ENCODE peak calls at places on chromosomes 16 and 17, in seven cellular contexts. One of them, this sample, is unnamed.

GRCh38 chr16:11744075-11744470 is 1.4 kb upstream of the TXNDC11 start:
- DNase-seq in heart left ventricle: no peak
- DNase-seq in transverse colon: no peak
- DNase-seq in gastrocnemius medialis: no peak
- DNase-seq in spleen: no peak
- DNase-seq in breast epithelium: no peak
- DNase-seq in adrenal gland: no peak
- DNase-seq in this sample: no peak

GRCh38 chr16:647173-647902 is 1.8 kb upstream of the WDR90 start:
- DNase-seq in breast epithelium: no peak
- DNase-seq in spleen: no peak
- DNase-seq in adrenal gland: no peak
- DNase-seq in transverse colon: peak; percentile 71
- DNase-seq in gastrocnemius medialis: no peak
- DNase-seq in heart left ventricle: no peak
- DNase-seq in this sample: no peak

GRCh38 chr17:20109121-20109520 is 100.0 kb downstream of the SPECC1 start:
- DNase-seq in heart left ventricle: no peak
- DNase-seq in gastrocnemius medialis: no peak
- DNase-seq in breast epithelium: no peak
- DNase-seq in spleen: no peak
- DNase-seq in adrenal gland: no peak
- DNase-seq in transverse colon: no peak
- DNase-seq in this sample: no peak

GRCh38 chr16:70254965-70255286 is 3.2 kb upstream of the EXOSC6 start:
- DNase-seq in breast epithelium: no peak
- DNase-seq in adrenal gland: no peak
- DNase-seq in spleen: no peak
- DNase-seq in transverse colon: no peak
- DNase-seq in heart left ventricle: no peak
- DNase-seq in gastrocnemius medialis: no peak
- DNase-seq in this sample: no peak

GRCh38 chr17:27980035-27980434 is 62.4 kb upstream of the NLK start:
- DNase-seq in transverse colon: no peak
- DNase-seq in spleen: no peak
- DNase-seq in breast epithelium: no peak
- DNase-seq in gastrocnemius medialis: no peak
- DNase-seq in heart left ventricle: peak; percentile 60
- DNase-seq in adrenal gland: peak; percentile 33
- DNase-seq in this sample: no peak

GRCh38 chr17:55996826-55997225 is 156.4 kb upstream of the ANKFN1 start:
- DNase-seq in spleen: no peak
- DNase-seq in breast epithelium: no peak
- DNase-seq in adrenal gland: no peak
- DNase-seq in gastrocnemius medialis: no peak
- DNase-seq in heart left ventricle: no peak
- DNase-seq in transverse colon: no peak
- DNase-seq in this sample: no peak

GRCh38 chr17:80219013-80219776 is 938 bp downstream of the SGSH start:
- DNase-seq in breast epithelium: peak; percentile 65
- DNase-seq in transverse colon: peak; percentile 87
- DNase-seq in heart left ventricle: peak; percentile 66
- DNase-seq in gastrocnemius medialis: peak; percentile 61
- DNase-seq in adrenal gland: peak; percentile 88
- DNase-seq in spleen: peak; percentile 94
- DNase-seq in this sample: peak; percentile 78

GRCh38 chr16:12545792-12546342 is 257.8 kb downstream of the CPPED1 start:
- DNase-seq in transverse colon: no peak
- DNase-seq in adrenal gland: no peak
- DNase-seq in breast epithelium: no peak
- DNase-seq in heart left ventricle: no peak
- DNase-seq in gastrocnemius medialis: no peak
- DNase-seq in spleen: no peak
- DNase-seq in this sample: no peak

GRCh38 chr17:59513934-59514841 is 51.2 kb upstream of the DHX40 start:
- DNase-seq in gastrocnemius medialis: peak; percentile 37
- DNase-seq in heart left ventricle: peak; percentile 80
- DNase-seq in spleen: peak; percentile 84
- DNase-seq in transverse colon: peak; percentile 78
- DNase-seq in breast epithelium: peak; percentile 55
- DNase-seq in adrenal gland: peak; percentile 93
- DNase-seq in this sample: peak; percentile 84

GRCh38 chr16:351804-352520 is 561 bp downstream of the AXIN1 start:
- DNase-seq in transverse colon: peak; percentile 46
- DNase-seq in adrenal gland: no peak
- DNase-seq in gastrocnemius medialis: no peak
- DNase-seq in spleen: peak; percentile 93
- DNase-seq in heart left ventricle: no peak
- DNase-seq in breast epithelium: no peak
- DNase-seq in this sample: peak; percentile 46

GRCh38 chr17:79720705-79721295 is 9.9 kb upstream of the ENPP7 start:
- DNase-seq in gastrocnemius medialis: no peak
- DNase-seq in spleen: no peak
- DNase-seq in transverse colon: no peak
- DNase-seq in breast epithelium: no peak
- DNase-seq in heart left ventricle: no peak
- DNase-seq in adrenal gland: no peak
- DNase-seq in this sample: no peak

GRCh38 chr17:82105417-82105881 is 7.4 kb upstream of the FASN start:
- DNase-seq in heart left ventricle: no peak
- DNase-seq in breast epithelium: no peak
- DNase-seq in adrenal gland: no peak
- DNase-seq in gastrocnemius medialis: no peak
- DNase-seq in spleen: peak; percentile 76
- DNase-seq in transverse colon: no peak
- DNase-seq in this sample: no peak

GRCh38 chr17:82104797-82105416 is 6.9 kb upstream of the FASN start:
- DNase-seq in spleen: no peak
- DNase-seq in adrenal gland: no peak
- DNase-seq in breast epithelium: no peak
- DNase-seq in heart left ventricle: no peak
- DNase-seq in transverse colon: no peak
- DNase-seq in gastrocnemius medialis: no peak
- DNase-seq in this sample: no peak

GRCh38 chr17:82106697-82107305 is 8.8 kb upstream of the FASN start:
- DNase-seq in heart left ventricle: no peak
- DNase-seq in adrenal gland: no peak
- DNase-seq in breast epithelium: no peak
- DNase-seq in spleen: peak; percentile 77
- DNase-seq in gastrocnemius medialis: peak; percentile 53
- DNase-seq in transverse colon: no peak
- DNase-seq in this sample: peak; percentile 40

GRCh38 chr17:82107341-82107860 is 9.4 kb upstream of the FASN start:
- DNase-seq in breast epithelium: no peak
- DNase-seq in heart left ventricle: no peak
- DNase-seq in adrenal gland: no peak
- DNase-seq in gastrocnemius medialis: no peak
- DNase-seq in spleen: peak; percentile 74
- DNase-seq in transverse colon: no peak
- DNase-seq in this sample: no peak

DNA sequence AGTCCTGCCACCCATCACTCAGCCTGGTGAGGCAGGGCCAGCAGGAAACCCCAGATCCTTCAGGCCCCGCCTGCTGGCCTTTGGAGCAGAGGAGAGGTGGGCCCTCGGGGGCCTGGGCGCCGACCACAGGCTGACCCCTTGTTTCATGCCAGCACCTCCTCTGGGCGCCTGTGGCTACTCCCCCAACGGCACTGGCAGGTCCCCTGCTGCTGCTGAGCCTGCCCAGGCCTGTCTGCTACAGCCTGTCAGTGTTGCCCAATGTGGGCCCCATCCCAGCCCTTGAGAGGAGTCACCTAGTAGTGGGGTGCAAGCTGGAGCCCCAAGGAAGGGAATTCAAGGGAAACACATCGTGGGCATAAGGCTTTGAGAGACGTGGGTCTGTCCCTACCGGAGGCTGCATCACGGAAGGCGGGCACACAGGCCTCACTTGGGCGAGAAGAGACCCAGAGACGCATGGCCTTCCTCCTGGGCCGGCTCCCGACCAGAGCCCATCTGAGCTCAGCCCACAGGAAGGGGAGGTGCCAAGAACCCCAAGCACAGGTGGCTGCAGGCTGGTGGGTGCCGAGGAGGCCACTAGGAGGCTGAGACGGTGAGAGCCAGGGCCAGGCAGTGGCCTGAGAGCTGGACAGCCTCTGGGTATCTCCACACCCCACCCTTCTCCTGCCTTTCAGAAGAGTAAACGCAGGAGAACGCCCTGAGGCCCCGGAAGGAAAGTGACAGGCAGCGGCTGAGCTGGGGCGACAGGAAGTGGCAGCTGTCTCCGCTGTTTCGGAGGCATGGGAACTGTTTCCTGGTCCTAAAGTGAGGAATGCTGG is 8.1 kb upstream of the FASN start:
- DNase-seq in heart left ventricle: no peak
- DNase-seq in breast epithelium: peak; percentile 88
- DNase-seq in transverse colon: peak; percentile 78
- DNase-seq in spleen: peak; percentile 91
- DNase-seq in adrenal gland: peak; percentile 54
- DNase-seq in gastrocnemius medialis: no peak
- DNase-seq in this sample: peak; percentile 71
- TF ChIP-seq POLR2A in heart left ventricle: no peak
- TF ChIP-seq POLR2A in breast epithelium: no peak
- TF ChIP-seq POLR2A in transverse colon: peak; percentile 64
- TF ChIP-seq POLR2A in spleen: no peak
- TF ChIP-seq POLR2A in adrenal gland: no peak
- TF ChIP-seq POLR2A in gastrocnemius medialis: no peak
- TF ChIP-seq POLR2A in this sample: peak; percentile 37

GRCh38 chr17:62601438-62601837 is 26.0 kb upstream of the MRC2 start:
- DNase-seq in spleen: no peak
- DNase-seq in adrenal gland: no peak
- DNase-seq in heart left ventricle: no peak
- DNase-seq in gastrocnemius medialis: no peak
- DNase-seq in transverse colon: no peak
- DNase-seq in breast epithelium: no peak
- DNase-seq in this sample: no peak

GRCh38 chr17:62597920-62598319 is 29.6 kb upstream of the MRC2 start:
- DNase-seq in adrenal gland: peak; percentile 36
- DNase-seq in transverse colon: no peak
- DNase-seq in spleen: no peak
- DNase-seq in breast epithelium: no peak
- DNase-seq in gastrocnemius medialis: no peak
- DNase-seq in heart left ventricle: no peak
- DNase-seq in this sample: no peak

GRCh38 chr17:62597150-62597549 is 30.3 kb upstream of the MRC2 start:
- DNase-seq in adrenal gland: no peak
- DNase-seq in heart left ventricle: no peak
- DNase-seq in breast epithelium: no peak
- DNase-seq in transverse colon: no peak
- DNase-seq in gastrocnemius medialis: no peak
- DNase-seq in spleen: no peak
- DNase-seq in this sample: no peak

GRCh38 chr17:62600805-62601204 is 26.7 kb upstream of the MRC2 start:
- DNase-seq in breast epithelium: no peak
- DNase-seq in heart left ventricle: no peak
- DNase-seq in spleen: no peak
- DNase-seq in adrenal gland: no peak
- DNase-seq in gastrocnemius medialis: no peak
- DNase-seq in transverse colon: no peak
- DNase-seq in this sample: no peak

DNA sequence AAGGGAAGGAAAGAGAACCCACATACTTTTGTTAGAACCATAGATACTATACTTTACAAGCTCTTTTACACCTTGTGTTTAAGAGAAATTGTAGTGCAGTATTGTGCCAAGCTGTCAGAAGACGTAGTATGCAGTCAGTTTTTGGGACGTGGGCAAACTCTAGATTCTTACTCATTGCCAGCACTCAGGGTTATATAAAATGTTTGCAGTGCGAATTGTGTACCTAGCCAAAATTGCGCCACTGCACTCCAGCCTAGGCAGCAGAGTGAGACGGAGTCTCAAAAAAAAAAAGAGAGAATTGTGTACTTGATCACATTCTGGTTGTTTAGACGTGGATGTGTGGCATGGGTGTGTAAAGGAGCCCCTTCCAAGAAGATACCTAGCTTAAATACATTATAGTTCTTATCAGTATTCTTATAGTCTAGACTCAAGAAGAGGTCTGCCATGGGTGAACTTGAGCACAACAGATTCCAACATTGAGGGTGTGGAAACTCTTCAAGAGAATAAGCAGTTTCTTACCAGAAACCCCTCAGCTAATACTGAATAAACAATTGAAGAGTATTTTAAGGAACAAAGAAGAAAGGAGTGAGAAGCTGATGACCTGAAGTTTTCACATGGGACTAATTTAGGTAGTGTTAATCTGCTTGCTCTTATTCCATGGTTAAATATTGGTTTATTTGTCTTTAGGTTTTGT is 27.4 kb upstream of the MRC2 start:
- DNase-seq in gastrocnemius medialis: no peak
- DNase-seq in spleen: no peak
- DNase-seq in breast epithelium: no peak
- DNase-seq in heart left ventricle: no peak
- DNase-seq in transverse colon: no peak
- DNase-seq in adrenal gland: no peak
- DNase-seq in this sample: no peak
- H3K36me3 ChIP-seq in gastrocnemius medialis: peaks cover 3% of the 10 kb centered on the region
- H3K36me3 ChIP-seq in spleen: peaks cover 100% of the 10 kb centered on the region
- H3K36me3 ChIP-seq in breast epithelium: no peaks in the 10 kb centered on the region
- H3K36me3 ChIP-seq in heart left ventricle: peaks cover 91% of the 10 kb centered on the region
- H3K36me3 ChIP-seq in transverse colon: no peaks in the 10 kb centered on the region
- H3K36me3 ChIP-seq in adrenal gland: no peaks in the 10 kb centered on the region
- H3K36me3 ChIP-seq in this sample: peaks cover 16% of the 10 kb centered on the region

DNA sequence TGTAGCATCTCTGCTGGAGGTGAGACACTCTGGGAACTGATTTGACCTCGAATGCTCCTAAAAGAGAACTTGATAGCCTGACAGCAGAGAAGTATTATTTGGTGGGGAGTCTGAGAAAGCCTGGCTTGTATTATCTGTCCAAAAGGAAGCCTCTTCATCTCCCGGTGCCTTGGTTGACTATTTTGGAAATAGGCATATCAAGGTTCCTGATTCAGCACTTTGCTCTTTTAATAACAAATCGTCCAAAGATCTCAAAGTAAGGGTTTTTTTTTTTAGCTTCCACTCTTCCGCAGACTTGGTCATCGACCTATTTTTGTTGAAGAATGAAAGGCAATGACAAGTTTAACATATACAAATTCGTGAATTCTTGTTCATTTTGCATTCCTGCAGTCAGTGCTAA is 14.8 kb downstream of the TMEM186 start:
- DNase-seq in spleen: no peak
- DNase-seq in breast epithelium: no peak
- DNase-seq in transverse colon: no peak
- DNase-seq in adrenal gland: no peak
- DNase-seq in heart left ventricle: no peak
- DNase-seq in gastrocnemius medialis: no peak
- DNase-seq in this sample: no peak
- TF ChIP-seq POLR2A in spleen: no peak
- TF ChIP-seq POLR2A in breast epithelium: no peak
- TF ChIP-seq POLR2A in transverse colon: no peak
- TF ChIP-seq POLR2A in adrenal gland: no peak
- TF ChIP-seq POLR2A in heart left ventricle: no peak
- TF ChIP-seq POLR2A in gastrocnemius medialis: no peak
- TF ChIP-seq POLR2A in this sample: no peak

DNA sequence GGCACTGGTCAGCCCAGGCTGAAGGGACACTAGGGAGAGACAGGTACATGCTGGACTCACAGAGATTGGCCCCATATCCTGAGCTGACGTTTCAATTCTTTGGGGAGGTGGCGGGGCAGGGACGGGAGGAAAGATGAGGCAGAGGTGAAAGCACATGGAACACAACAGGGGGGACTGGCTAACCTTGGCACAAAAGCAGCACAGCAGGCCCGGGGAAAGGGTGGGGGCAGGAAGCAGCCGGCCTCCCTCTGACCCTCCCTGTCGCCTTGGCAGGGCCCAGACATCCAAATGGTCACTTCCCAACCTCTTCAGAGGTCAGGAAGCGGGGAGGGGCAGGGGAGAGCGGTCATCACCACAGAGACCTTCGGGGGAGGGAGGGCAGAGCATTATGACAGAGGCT is 6.6 kb downstream of the VAT1 start:
- DNase-seq in breast epithelium: no peak
- DNase-seq in transverse colon: no peak
- DNase-seq in gastrocnemius medialis: no peak
- DNase-seq in spleen: peak; percentile 85
- DNase-seq in adrenal gland: peak; percentile 83
- DNase-seq in heart left ventricle: peak; percentile 91
- DNase-seq in this sample: peak; percentile 28
- H3K36me3 ChIP-seq in breast epithelium: peaks cover 5% of the 10 kb centered on the region
- H3K36me3 ChIP-seq in transverse colon: no peaks in the 10 kb centered on the region
- H3K36me3 ChIP-seq in gastrocnemius medialis: no peaks in the 10 kb centered on the region
- H3K36me3 ChIP-seq in spleen: peaks cover 77% of the 10 kb centered on the region
- H3K36me3 ChIP-seq in adrenal gland: no peaks in the 10 kb centered on the region
- H3K36me3 ChIP-seq in heart left ventricle: peaks cover 62% of the 10 kb centered on the region
- H3K36me3 ChIP-seq in this sample: no peaks in the 10 kb centered on the region